ENCODE peak calls at places on chromosomes 11 and 22, in seven cellular contexts. One of them, this sample, is unnamed.
A peak's percentile ranks its signal among the peaks of the same experiment; 100 is the strongest.

GRCh38 chr11:128714881-128715280 is 21.0 kb downstream of the FLI1 start:
- DNase-seq in heart right ventricle: no peak
- DNase-seq in kidney epithelial cell: no peak
- DNase-seq in adrenal gland: no peak
- DNase-seq in choroid plexus epithelial cell: peak; percentile 95
- DNase-seq in HCT116: no peak
- DNase-seq in CD8-positive, alpha-beta T cell: no peak
- DNase-seq in this sample: peak; percentile 96

GRCh38 chr11:88041679-88042078 is 133.6 kb downstream of the RAB38 start:
- DNase-seq in kidney epithelial cell: no peak
- DNase-seq in adrenal gland: no peak
- DNase-seq in choroid plexus epithelial cell: no peak
- DNase-seq in heart right ventricle: no peak
- DNase-seq in CD8-positive, alpha-beta T cell: no peak
- DNase-seq in HCT116: no peak
- DNase-seq in this sample: no peak

GRCh38 chr22:20207277-20208025 is 56.6 kb upstream of the CCDC188 start:
- DNase-seq in choroid plexus epithelial cell: no peak
- DNase-seq in kidney epithelial cell: no peak
- DNase-seq in HCT116: no peak
- DNase-seq in heart right ventricle: no peak
- DNase-seq in adrenal gland: no peak
- DNase-seq in CD8-positive, alpha-beta T cell: no peak
- DNase-seq in this sample: no peak

GRCh38 chr11:126049159-126049558 is 13.5 kb downstream of the CDON start:
- DNase-seq in choroid plexus epithelial cell: no peak
- DNase-seq in heart right ventricle: no peak
- DNase-seq in kidney epithelial cell: no peak
- DNase-seq in HCT116: no peak
- DNase-seq in adrenal gland: no peak
- DNase-seq in CD8-positive, alpha-beta T cell: no peak
- DNase-seq in this sample: no peak

GRCh38 chr11:122923302-122923701 is 40.7 kb downstream of the JHY start:
- DNase-seq in adrenal gland: no peak
- DNase-seq in kidney epithelial cell: no peak
- DNase-seq in CD8-positive, alpha-beta T cell: no peak
- DNase-seq in heart right ventricle: no peak
- DNase-seq in choroid plexus epithelial cell: no peak
- DNase-seq in HCT116: no peak
- DNase-seq in this sample: no peak

GRCh38 chr11:85772700-85773099 is 38.2 kb downstream of the SYTL2 start:
- DNase-seq in CD8-positive, alpha-beta T cell: no peak
- DNase-seq in HCT116: no peak
- DNase-seq in adrenal gland: no peak
- DNase-seq in heart right ventricle: no peak
- DNase-seq in choroid plexus epithelial cell: peak; percentile 54
- DNase-seq in kidney epithelial cell: no peak
- DNase-seq in this sample: no peak

GRCh38 chr22:29917052-29917902 is 34.3 kb downstream of the MTMR3 start:
- DNase-seq in choroid plexus epithelial cell: peak; percentile 42
- DNase-seq in adrenal gland: peak; percentile 78
- DNase-seq in HCT116: no peak
- DNase-seq in kidney epithelial cell: no peak
- DNase-seq in heart right ventricle: peak; percentile 23
- DNase-seq in CD8-positive, alpha-beta T cell: no peak
- DNase-seq in this sample: peak; percentile 70

GRCh38 chr11:78818201-78818600 is 243.5 kb upstream of the NARS2 start:
- DNase-seq in CD8-positive, alpha-beta T cell: no peak
- DNase-seq in adrenal gland: no peak
- DNase-seq in heart right ventricle: no peak
- DNase-seq in choroid plexus epithelial cell: no peak
- DNase-seq in HCT116: no peak
- DNase-seq in kidney epithelial cell: no peak
- DNase-seq in this sample: no peak

GRCh38 chr11:96097844-96098421 is 174.0 kb upstream of the MTMR2 start:
- DNase-seq in adrenal gland: no peak
- DNase-seq in kidney epithelial cell: no peak
- DNase-seq in HCT116: no peak
- DNase-seq in CD8-positive, alpha-beta T cell: no peak
- DNase-seq in heart right ventricle: no peak
- DNase-seq in choroid plexus epithelial cell: no peak
- DNase-seq in this sample: peak; percentile 35

GRCh38 chr22:17451251-17451765 is 82.0 kb downstream of the CECR2 start:
- DNase-seq in choroid plexus epithelial cell: no peak
- DNase-seq in HCT116: no peak
- DNase-seq in adrenal gland: no peak
- DNase-seq in heart right ventricle: no peak
- DNase-seq in CD8-positive, alpha-beta T cell: no peak
- DNase-seq in kidney epithelial cell: no peak
- DNase-seq in this sample: no peak

GRCh38 chr22:38226853-38227649 is 25.3 kb downstream of the MAFF start:
- DNase-seq in kidney epithelial cell: no peak
- DNase-seq in adrenal gland: no peak
- DNase-seq in choroid plexus epithelial cell: no peak
- DNase-seq in HCT116: no peak
- DNase-seq in heart right ventricle: no peak
- DNase-seq in CD8-positive, alpha-beta T cell: no peak
- DNase-seq in this sample: no peak

GRCh38 chr11:26950260-26950719 is 43.6 kb upstream of the FIBIN start:
- DNase-seq in heart right ventricle: no peak
- DNase-seq in HCT116: no peak
- DNase-seq in choroid plexus epithelial cell: peak; percentile 83
- DNase-seq in adrenal gland: no peak
- DNase-seq in kidney epithelial cell: no peak
- DNase-seq in CD8-positive, alpha-beta T cell: no peak
- DNase-seq in this sample: peak; percentile 76

GRCh38 chr11:32888805-32889204 is 3.8 kb upstream of the QSER1 start:
- DNase-seq in HCT116: no peak
- DNase-seq in kidney epithelial cell: no peak
- DNase-seq in choroid plexus epithelial cell: peak; percentile 84
- DNase-seq in CD8-positive, alpha-beta T cell: no peak
- DNase-seq in heart right ventricle: no peak
- DNase-seq in adrenal gland: no peak
- DNase-seq in this sample: peak; percentile 55

GRCh38 chr11:33086017-33086416 is 46.6 kb downstream of the TCP11L1 start:
- DNase-seq in HCT116: no peak
- DNase-seq in heart right ventricle: no peak
- DNase-seq in CD8-positive, alpha-beta T cell: no peak
- DNase-seq in adrenal gland: no peak
- DNase-seq in choroid plexus epithelial cell: no peak
- DNase-seq in kidney epithelial cell: no peak
- DNase-seq in this sample: no peak

GRCh38 chr22:37304595-37305343 is 22.5 kb downstream of the CYTH4 start:
- DNase-seq in kidney epithelial cell: no peak
- DNase-seq in CD8-positive, alpha-beta T cell: no peak
- DNase-seq in HCT116: no peak
- DNase-seq in adrenal gland: peak; percentile 75
- DNase-seq in choroid plexus epithelial cell: peak; percentile 73
- DNase-seq in heart right ventricle: no peak
- DNase-seq in this sample: no peak

GRCh38 chr11:47233051-47233450 is 15.6 kb downstream of the ACP2 start:
- DNase-seq in adrenal gland: no peak
- DNase-seq in HCT116: no peak
- DNase-seq in kidney epithelial cell: no peak
- DNase-seq in CD8-positive, alpha-beta T cell: no peak
- DNase-seq in choroid plexus epithelial cell: no peak
- DNase-seq in heart right ventricle: no peak
- DNase-seq in this sample: no peak

GRCh38 chr11:47235163-47235562 is 13.5 kb downstream of the ACP2 start:
- DNase-seq in kidney epithelial cell: no peak
- DNase-seq in HCT116: no peak
- DNase-seq in adrenal gland: no peak
- DNase-seq in choroid plexus epithelial cell: no peak
- DNase-seq in heart right ventricle: no peak
- DNase-seq in CD8-positive, alpha-beta T cell: no peak
- DNase-seq in this sample: no peak

GRCh38 chr11:47236482-47236881 is 12.1 kb downstream of the ACP2 start:
- DNase-seq in heart right ventricle: no peak
- DNase-seq in CD8-positive, alpha-beta T cell: no peak
- DNase-seq in HCT116: no peak
- DNase-seq in choroid plexus epithelial cell: peak; percentile 69
- DNase-seq in kidney epithelial cell: no peak
- DNase-seq in adrenal gland: no peak
- DNase-seq in this sample: peak; percentile 25

GRCh38 chr11:47233989-47234668 is 14.5 kb downstream of the ACP2 start:
- DNase-seq in heart right ventricle: peak; percentile 25
- DNase-seq in adrenal gland: peak; percentile 61
- DNase-seq in kidney epithelial cell: no peak
- DNase-seq in CD8-positive, alpha-beta T cell: no peak
- DNase-seq in choroid plexus epithelial cell: peak; percentile 76
- DNase-seq in HCT116: no peak
- DNase-seq in this sample: peak; percentile 74

DNA sequence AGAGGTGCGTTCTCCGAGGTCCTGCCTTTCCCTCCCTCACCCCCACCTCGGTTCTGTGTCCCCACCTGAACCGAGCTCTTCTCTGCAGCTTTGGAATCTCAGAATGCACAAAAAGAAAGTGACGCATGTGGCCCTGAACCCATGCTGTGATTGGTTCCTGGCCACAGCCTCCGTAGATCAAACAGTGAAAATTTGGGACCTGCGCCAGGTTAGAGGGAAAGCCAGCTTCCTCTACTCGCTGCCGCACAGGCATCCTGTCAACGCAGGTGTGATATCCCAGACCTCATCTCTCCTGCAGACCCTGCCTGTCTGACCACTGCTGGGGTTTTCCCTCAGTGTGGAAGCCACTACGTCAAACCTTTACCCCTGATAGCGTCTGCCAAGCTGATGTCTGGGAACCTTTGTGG is 13.9 kb downstream of the ACP2 start:
- DNase-seq in heart right ventricle: no peak
- DNase-seq in CD8-positive, alpha-beta T cell: peak; percentile 27
- DNase-seq in adrenal gland: peak; percentile 91
- DNase-seq in kidney epithelial cell: no peak
- DNase-seq in HCT116: no peak
- DNase-seq in choroid plexus epithelial cell: peak; percentile 65
- DNase-seq in this sample: no peak
- H3K4me3 ChIP-seq in heart right ventricle: no peak overlapping the region
- H3K4me3 ChIP-seq in CD8-positive, alpha-beta T cell: peak overlapping the region; percentile 50
- H3K4me3 ChIP-seq in adrenal gland: no peak overlapping the region
- H3K4me3 ChIP-seq in kidney epithelial cell: no peak overlapping the region
- H3K4me3 ChIP-seq in HCT116: no peak overlapping the region
- H3K4me3 ChIP-seq in choroid plexus epithelial cell: peak overlapping the region; percentile 28
- H3K4me3 ChIP-seq in this sample: no peak overlapping the region

GRCh38 chr22:45548991-45549736 is 46.5 kb downstream of the FBLN1 start:
- DNase-seq in heart right ventricle: no peak
- DNase-seq in CD8-positive, alpha-beta T cell: no peak
- DNase-seq in choroid plexus epithelial cell: peak; percentile 94
- DNase-seq in kidney epithelial cell: no peak
- DNase-seq in adrenal gland: no peak
- DNase-seq in HCT116: peak; percentile 37
- DNase-seq in this sample: peak; percentile 99
- TF ChIP-seq CTCF in heart right ventricle: peak; percentile 25
- TF ChIP-seq CTCF in CD8-positive, alpha-beta T cell: no peak
- TF ChIP-seq CTCF in choroid plexus epithelial cell: peak; percentile 60
- TF ChIP-seq CTCF in kidney epithelial cell: no peak
- TF ChIP-seq CTCF in adrenal gland: peak; percentile 4
- TF ChIP-seq CTCF in HCT116: peak; percentile 54
- TF ChIP-seq CTCF in this sample: peak; percentile 77

GRCh38 chr22:42691440-42691839 is 29.2 kb downstream of the A4GALT start:
- DNase-seq in kidney epithelial cell: no peak
- DNase-seq in CD8-positive, alpha-beta T cell: no peak
- DNase-seq in HCT116: no peak
- DNase-seq in choroid plexus epithelial cell: no peak
- DNase-seq in heart right ventricle: no peak
- DNase-seq in adrenal gland: no peak
- DNase-seq in this sample: no peak
- H3K4me3 ChIP-seq in kidney epithelial cell: no peak overlapping the region
- H3K4me3 ChIP-seq in CD8-positive, alpha-beta T cell: no peak overlapping the region
- H3K4me3 ChIP-seq in HCT116: no peak overlapping the region
- H3K4me3 ChIP-seq in choroid plexus epithelial cell: no peak overlapping the region
- H3K4me3 ChIP-seq in heart right ventricle: no peak overlapping the region
- H3K4me3 ChIP-seq in adrenal gland: no peak overlapping the region
- H3K4me3 ChIP-seq in this sample: no peak overlapping the region

GRCh38 chr11:64802370-64803162 is 448 bp downstream of the MAP4K2 start:
- DNase-seq in kidney epithelial cell: no peak
- DNase-seq in CD8-positive, alpha-beta T cell: no peak
- DNase-seq in adrenal gland: no peak
- DNase-seq in HCT116: no peak
- DNase-seq in choroid plexus epithelial cell: no peak
- DNase-seq in heart right ventricle: no peak
- DNase-seq in this sample: no peak

GRCh38 chr11:64803846-64804345 is 882 bp upstream of the MAP4K2 start:
- DNase-seq in kidney epithelial cell: no peak
- DNase-seq in CD8-positive, alpha-beta T cell: no peak
- DNase-seq in choroid plexus epithelial cell: no peak
- DNase-seq in heart right ventricle: no peak
- DNase-seq in adrenal gland: no peak
- DNase-seq in HCT116: no peak
- DNase-seq in this sample: no peak

GRCh38 chr11:64803163-64803845 is at the start of gene MAP4K2:
- DNase-seq in heart right ventricle: peak; percentile 90
- DNase-seq in CD8-positive, alpha-beta T cell: peak; percentile 82
- DNase-seq in kidney epithelial cell: peak; percentile 31
- DNase-seq in adrenal gland: peak; percentile 84
- DNase-seq in choroid plexus epithelial cell: peak; percentile 75
- DNase-seq in HCT116: peak; percentile 64
- DNase-seq in this sample: peak; percentile 79

GRCh38 chr11:64804346-64805210 is 1.6 kb upstream of the MAP4K2 start:
- DNase-seq in choroid plexus epithelial cell: no peak
- DNase-seq in heart right ventricle: no peak
- DNase-seq in kidney epithelial cell: no peak
- DNase-seq in CD8-positive, alpha-beta T cell: no peak
- DNase-seq in adrenal gland: no peak
- DNase-seq in HCT116: no peak
- DNase-seq in this sample: no peak

DNA sequence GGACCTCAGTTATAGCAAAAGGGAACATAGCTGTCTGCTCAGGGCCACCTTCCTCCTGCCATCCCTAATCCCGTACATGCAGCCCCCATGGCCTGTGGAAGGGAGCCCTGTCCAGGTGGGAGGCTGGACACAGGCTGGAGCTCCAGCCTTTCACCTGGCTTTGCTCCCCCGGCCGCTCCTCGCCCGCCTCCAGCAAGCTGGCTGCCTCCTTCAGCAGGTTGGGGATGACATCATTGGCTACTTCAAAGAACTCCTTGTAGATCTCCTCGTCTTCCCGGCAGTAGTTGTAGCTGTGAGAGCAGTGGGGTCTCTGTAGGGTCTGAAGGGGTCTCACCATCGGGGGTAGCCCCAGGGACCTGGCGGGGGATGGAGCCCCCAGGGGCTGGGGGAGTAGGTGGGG is 2.5 kb upstream of the MAP4K2 start:
- DNase-seq in CD8-positive, alpha-beta T cell: no peak
- DNase-seq in kidney epithelial cell: no peak
- DNase-seq in adrenal gland: no peak
- DNase-seq in choroid plexus epithelial cell: no peak
- DNase-seq in HCT116: no peak
- DNase-seq in heart right ventricle: no peak
- DNase-seq in this sample: no peak
- TF ChIP-seq CTCF in CD8-positive, alpha-beta T cell: no peak
- TF ChIP-seq CTCF in kidney epithelial cell: no peak
- TF ChIP-seq CTCF in adrenal gland: no peak
- TF ChIP-seq CTCF in choroid plexus epithelial cell: no peak
- TF ChIP-seq CTCF in HCT116: no peak
- TF ChIP-seq CTCF in heart right ventricle: no peak
- TF ChIP-seq CTCF in this sample: no peak